ENCODE peak calls at places on chromosomes 11 and 22, in four cellular contexts. N, J, Q and D are unnamed samples.

GRCh38 chr11:12163181-12163841 is 52.9 kb downstream of the MICAL2 start:
- DNase-seq in J (no peak), Q (no peak), N (no peak), D (no peak)

GRCh38 chr22:17213976-17214375 is 5.3 kb downstream of the ADA2 start:
- DNase-seq in Q (peak), J (peak), N (peak), D (no peak)

GRCh38 chr11:3808846-3809623 is 675 bp downstream of the PGAP2 start:
- DNase-seq in Q (peak), N (no peak), J (no peak), D (no peak)

GRCh38 chr22:17575681-17576080 is 12.4 kb downstream of the SLC25A18 start:
- DNase-seq in J (no peak), Q (no peak), N (no peak), D (no peak)

GRCh38 chr22:29493636-29494035 is 13.6 kb downstream of the NEFH start:
- DNase-seq in J (no peak), N (no peak), Q (no peak), D (no peak)

GRCh38 chr11:109040303-109040702 is 375.4 kb downstream of the DDX10 start:
- DNase-seq in N (no peak), Q (no peak), J (no peak), D (peak)

GRCh38 chr11:130163346-130164220 is 4.0 kb downstream of the ST14 start:
- DNase-seq in Q (no peak), N (no peak), J (peak), D (no peak)

GRCh38 chr22:39275814-39276443 is 31.1 kb upstream of the PDGFB start:
- DNase-seq in N (no peak), J (peak), Q (no peak), D (no peak)

GRCh38 chr22:50529416-50530279 is at the start of gene TYMP:
- DNase-seq in N (peak), Q (peak), J (peak), D (no peak)

GRCh38 chr11:12066056-12066798 is 44.2 kb upstream of the MICAL2 start:
- DNase-seq in Q (peak), J (no peak), N (peak), D (no peak)

DNA sequence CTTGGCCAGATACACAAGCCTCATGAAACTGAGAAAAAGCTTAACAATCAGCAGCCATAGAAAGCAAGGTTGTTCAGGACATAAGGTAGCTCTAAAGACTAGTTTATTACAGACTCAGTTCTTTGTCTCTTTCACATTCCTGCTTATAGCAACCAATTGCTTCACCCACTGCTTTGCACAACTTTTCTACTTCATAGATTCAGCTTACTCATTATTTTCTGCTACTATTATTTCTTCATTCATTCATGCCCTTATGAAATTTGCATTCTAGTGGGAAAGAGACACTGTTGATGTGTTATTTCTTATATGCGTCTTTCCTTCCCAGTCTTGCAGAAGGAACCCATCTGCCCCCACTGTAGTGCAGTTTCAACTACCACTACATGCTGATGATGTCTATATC is 4.7 kb downstream of the CCDC34 start:
- DNase-seq in J (no peak), N (no peak), Q (no peak), D (no peak)
- H3K4me3 ChIP-seq in J (no peak), N (no peak), Q (no peak), D (no peak)

GRCh38 chr11:78927511-78927910 is 352.8 kb upstream of the NARS2 start:
- DNase-seq in Q (no peak), J (no peak), N (no peak), D (no peak)

GRCh38 chr11:78929906-78930220 is 355.2 kb upstream of the NARS2 start:
- DNase-seq in J (no peak), Q (no peak), N (no peak), D (no peak)

GRCh38 chr11:78926633-78927347 is 352.1 kb upstream of the NARS2 start:
- DNase-seq in N (no peak), Q (no peak), J (no peak), D (no peak)

GRCh38 chr11:78930810-78931209 is 356.1 kb upstream of the NARS2 start:
- DNase-seq in N (no peak), J (no peak), Q (no peak), D (no peak)

GRCh38 chr11:78929092-78929905 is 354.6 kb upstream of the NARS2 start:
- DNase-seq in J (no peak), N (no peak), Q (no peak), D (no peak)
- H3K4me3 ChIP-seq in J (no peak), N (no peak), Q (no peak), D (no peak)

GRCh38 chr11:7532395-7532794 is 18.6 kb downstream of the PPFIBP2 start:
- DNase-seq in Q (no peak), J (no peak), N (no peak), D (no peak)

GRCh38 chr11:7527029-7527428 is 13.2 kb downstream of the PPFIBP2 start:
- DNase-seq in N (no peak), Q (no peak), J (no peak), D (no peak)

GRCh38 chr11:7528514-7529049 is 14.8 kb downstream of the PPFIBP2 start:
- DNase-seq in Q (no peak), J (no peak), N (no peak), D (no peak)

GRCh38 chr11:7531011-7531410 is 17.2 kb downstream of the PPFIBP2 start:
- DNase-seq in Q (no peak), N (no peak), J (no peak), D (no peak)

GRCh38 chr11:7530013-7530412 is 16.2 kb downstream of the PPFIBP2 start:
- DNase-seq in N (no peak), J (no peak), Q (no peak), D (no peak)
- H3K4me3 ChIP-seq in N (no peak), J (no peak), Q (no peak), D (no peak)

DNA sequence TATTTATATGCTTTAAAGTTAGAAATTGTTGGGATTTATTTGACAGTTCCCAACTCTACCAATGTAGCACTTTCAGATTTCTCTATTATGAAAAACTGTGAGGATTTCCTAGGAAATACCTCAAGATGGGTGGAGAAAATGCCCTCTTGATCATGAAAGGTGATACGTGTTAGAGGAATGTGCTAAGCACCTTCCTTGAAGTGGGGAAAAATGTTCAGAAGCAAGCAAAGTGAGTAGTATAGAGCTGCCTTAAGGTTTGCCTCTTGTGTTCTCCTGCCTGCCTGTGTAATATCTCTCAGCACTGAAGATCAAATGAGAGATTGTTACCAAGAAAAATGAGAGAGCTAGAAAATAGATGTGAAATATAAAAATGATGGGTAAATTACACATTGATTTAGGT is 58.2 kb downstream of the YAP1 start:
- DNase-seq in N (no peak), J (no peak), Q (no peak), D (no peak)
- H3K4me3 ChIP-seq in N (no peak), J (no peak), Q (no peak), D (no peak)

DNA sequence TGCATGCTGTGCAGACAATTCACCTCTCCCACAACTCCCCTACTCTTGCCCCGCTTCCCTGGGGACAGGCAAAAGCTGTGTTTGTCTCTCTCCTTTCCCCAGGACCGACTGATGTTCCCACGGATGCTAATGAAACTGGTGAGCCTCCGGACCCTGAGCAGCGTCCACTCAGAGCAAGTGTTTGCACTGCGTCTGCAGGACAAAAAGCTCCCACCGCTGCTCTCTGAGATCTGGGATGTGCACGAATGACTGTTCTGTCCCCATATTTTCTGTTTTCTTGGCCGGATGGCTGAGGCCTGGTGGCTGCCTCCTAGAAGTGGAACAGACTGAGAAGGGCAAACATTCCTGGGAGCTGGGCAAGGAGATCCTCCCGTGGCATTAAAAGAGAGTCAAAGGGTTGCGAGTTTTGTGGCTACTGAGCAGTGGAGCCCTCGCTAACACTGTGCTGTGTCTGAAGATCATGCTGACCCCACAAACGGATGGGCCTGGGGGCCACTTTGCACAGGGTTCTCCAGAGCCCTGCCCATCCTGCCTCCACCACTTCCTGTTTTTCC is 1.4 kb upstream of the MADD start:
- DNase-seq in J (peak), Q (no peak), N (no peak), D (no peak)
- H3K4me3 ChIP-seq in J (no peak), Q (peak), N (peak), D (peak)

GRCh38 chr11:75719639-75720239 is 2.1 kb downstream of the MOGAT2 start:
- DNase-seq in N (no peak), J (no peak), Q (no peak), D (no peak)
- H3K4me3 ChIP-seq in N (no peak), J (no peak), Q (no peak), D (no peak)

GRCh38 chr22:23789638-23790037 is 2.9 kb downstream of the SMARCB1 start:
- DNase-seq in N (peak), Q (no peak), J (peak), D (no peak)
- H3K4me3 ChIP-seq in N (no peak), Q (no peak), J (no peak), D (no peak)